ENCODE peak calls at places on chromosomes 2 and 18, in nine cellular contexts. A is stimulated activated CD4-positive, alpha-beta T cell treated with anti-CD3 and anti-CD28 coated beads, Interleukin-1b, Interleukin-23, amount 100 ng/mL, for 24 hours; Z is HT1080; E is NCI-H345; C is AG08396; D is kidney; L is NCI-H2029 treated with DMSO at 0.1 percent for 48 hours; G is activated CD4-positive, alpha-beta T cell treated with anti-CD3 and anti-CD28 coated beads for 4 hours; Y is HuH-7. I is an unnamed sample.

GRCh38 chr2:238092486-238093035 is 7.6 kb upstream of the ESPNL start:
- DNase-seq in A (no peak), Z (no peak), E (no peak), C (no peak), D (no peak), L (no peak), G (no peak), Y (no peak), I (peak)

GRCh38 chr2:240395896-240396622 is 39.4 kb upstream of the GPC1 start:
- DNase-seq in A (no peak), Z (no peak), E (no peak), C (no peak), D (peak), L (no peak), G (no peak), Y (no peak), I (peak)

GRCh38 chr2:46648141-46648742 is 168.9 kb downstream of the TMEM247 start:
- DNase-seq in A (no peak), Z (no peak), E (no peak), C (no peak), D (no peak), L (no peak), G (no peak), Y (no peak), I (no peak)

GRCh38 chr2:37324536-37324785 is 172 bp downstream of the PRKD3 start:
- DNase-seq in A (no peak), Z (peak), E (no peak), C (no peak), D (peak), L (no peak), G (no peak), Y (no peak), I (peak)

GRCh38 chr2:231356474-231356849 is 39.0 kb upstream of the B3GNT7 start:
- DNase-seq in A (no peak), Z (no peak), E (no peak), C (no peak), D (no peak), L (no peak), G (no peak), Y (no peak), I (peak)

GRCh38 chr2:202376460-202377307 is 557 bp downstream of the BMPR2 start:
- DNase-seq in A (no peak), Z (peak), E (peak), C (peak), D (peak), L (no peak), G (peak), Y (peak), I (peak)

GRCh38 chr18:11366410-11366809 is 217.0 kb upstream of the PIEZO2 start:
- DNase-seq in A (no peak), Z (peak), E (peak), C (peak), D (no peak), L (no peak), G (no peak), Y (no peak), I (no peak)

GRCh38 chr2:1653137-1653789 is 91.1 kb downstream of the PXDN start:
- DNase-seq in A (no peak), Z (peak), E (no peak), C (peak), D (peak), L (no peak), G (no peak), Y (no peak), I (peak)

GRCh38 chr2:58896600-58896999 is 655.5 kb upstream of the FANCL start:
- DNase-seq in A (no peak), Z (no peak), E (no peak), C (no peak), D (no peak), L (no peak), G (no peak), Y (no peak), I (no peak)

GRCh38 chr2:150548527-150548926 is 61.1 kb upstream of the RND3 start:
- DNase-seq in A (no peak), Z (no peak), E (peak), C (peak), D (no peak), L (no peak), G (no peak), Y (peak), I (no peak)

GRCh38 chr2:68083346-68083745 is 20.5 kb upstream of the C1D start:
- DNase-seq in A (no peak), Z (no peak), E (no peak), C (no peak), D (no peak), L (no peak), G (no peak), Y (no peak), I (no peak)

GRCh38 chr2:12587729-12588522 is 128.8 kb upstream of the TRIB2 start:
- DNase-seq in A (no peak), Z (peak), E (no peak), C (peak), D (no peak), L (no peak), G (no peak), Y (no peak), I (no peak)

GRCh38 chr2:164257794-164258193 is 363.5 kb downstream of the GRB14 start:
- DNase-seq in A (no peak), Z (peak), E (no peak), C (no peak), D (no peak), L (no peak), G (no peak), Y (no peak), I (no peak)

GRCh38 chr18:57776767-57777166 is 26.3 kb downstream of the ATP8B1 start:
- DNase-seq in A (no peak), Z (no peak), E (no peak), C (no peak), D (no peak), L (no peak), G (no peak), Y (no peak), I (no peak)

GRCh38 chr2:156826342-156826933 is 390.3 kb downstream of the GPD2 start:
- DNase-seq in A (no peak), Z (peak), E (no peak), C (no peak), D (no peak), L (no peak), G (no peak), Y (no peak), I (no peak)

GRCh38 chr2:18290386-18290785 is 270.1 kb downstream of the RDH14 start:
- DNase-seq in A (no peak), Z (no peak), E (no peak), C (no peak), D (no peak), L (no peak), G (no peak), Y (no peak), I (no peak)